ENCODE peak calls at places on chromosomes 5 and 9, in eight cellular contexts. A is spleen, K is esophagus muscularis mucosa, Q is IMR-90, W is transverse colon, N is erythroblast, U is uterus, I is NB4. H is an unnamed sample.

GRCh38 chr5:59027145-59027907 is 444.5 kb downstream of the RAB3C start:
- DNase-seq in A (no peak), Q (no peak), U (no peak), I (no peak), K (no peak), W (no peak), N (no peak), H (no peak)

GRCh38 chr9:126671381-126671831 is 57.7 kb downstream of the LMX1B start:
- DNase-seq in U (no peak), A (no peak), N (no peak), I (no peak), Q (no peak), K (no peak), W (no peak), H (no peak)

GRCh38 chr9:114409842-114410241 is 22.1 kb upstream of the AKNA start:
- DNase-seq in N (no peak), W (no peak), A (no peak), I (no peak), U (no peak), Q (no peak), K (no peak), H (no peak)

GRCh38 chr5:368162-369084 is 46.9 kb downstream of the AHRR start:
- DNase-seq in K (peak), W (peak), U (no peak), N (no peak), I (peak), Q (peak), A (peak), H (no peak)

GRCh38 chr9:74573792-74574191 is 76.7 kb downstream of the RORB start:
- DNase-seq in W (no peak), N (no peak), K (no peak), U (no peak), Q (no peak), A (no peak), I (peak), H (no peak)

GRCh38 chr5:88188458-88189132 is 80.0 kb downstream of the TMEM161B start:
- DNase-seq in I (peak), A (no peak), Q (no peak), N (peak), W (no peak), K (no peak), U (no peak), H (no peak)

GRCh38 chr9:135216236-135216635 is 128.8 kb downstream of the OLFM1 start:
- DNase-seq in U (no peak), I (no peak), Q (no peak), A (peak), K (no peak), N (no peak), W (no peak), H (no peak)

GRCh38 chr9:107667700-107668099 is 178.1 kb upstream of the KLF4 start:
- DNase-seq in K (no peak), N (no peak), U (peak), Q (no peak), W (no peak), A (no peak), I (no peak), H (no peak)

GRCh38 chr5:169097374-169097831 is 203.5 kb downstream of the SLIT3 start:
- DNase-seq in K (no peak), A (no peak), W (no peak), U (no peak), N (no peak), I (no peak), Q (peak), H (no peak)

GRCh38 chr5:756171-756570 is 28.4 kb downstream of the ZDHHC11B start:
- DNase-seq in Q (no peak), N (no peak), U (peak), K (no peak), I (no peak), W (no peak), A (no peak), H (no peak)

GRCh38 chr5:56640763-56641406 is 174.5 kb upstream of the MAP3K1 start:
- DNase-seq in K (no peak), U (no peak), I (peak), W (peak), N (no peak), A (peak), Q (no peak), H (no peak)

GRCh38 chr5:16791036-16791705 is 144.9 kb downstream of the MYO10 start:
- DNase-seq in U (no peak), N (peak), I (peak), A (no peak), W (no peak), Q (peak), K (no peak), H (peak)

GRCh38 chr5:133155326-133155969 is 103.6 kb downstream of the HSPA4 start:
- DNase-seq in N (peak), A (no peak), W (no peak), Q (no peak), U (no peak), I (no peak), K (no peak), H (no peak)

GRCh38 chr9:128120061-128120740 is 7.3 kb downstream of the PTGES2 start:
- DNase-seq in K (no peak), A (peak), W (peak), Q (no peak), U (peak), N (no peak), I (no peak), H (no peak)

GRCh38 chr9:30932226-30932625 is 1452.2 kb upstream of the ACO1 start:
- DNase-seq in K (no peak), Q (no peak), N (no peak), W (no peak), A (no peak), I (no peak), U (no peak), H (peak)

GRCh38 chr5:107388111-107388861 is 282.5 kb downstream of the EFNA5 start:
- DNase-seq in U (no peak), A (no peak), I (peak), N (no peak), Q (peak), K (no peak), W (no peak), H (no peak)

GRCh38 chr9:135087489-135087791 is at the start of gene OLFM1:
- DNase-seq in Q (peak), A (no peak), U (peak), I (no peak), W (peak), N (peak), K (no peak), H (peak)

GRCh38 chr9:125141751-125142150 is 1.6 kb downstream of the SCAI start:
- DNase-seq in A (no peak), U (no peak), N (no peak), W (no peak), I (no peak), K (no peak), Q (no peak), H (no peak)

GRCh38 chr9:113005777-113006176 is 6.2 kb downstream of the ZNF883 start:
- DNase-seq in I (no peak), K (no peak), Q (no peak), A (no peak), N (no peak), W (no peak), U (no peak), H (no peak)

GRCh38 chr5:33257807-33258491 is 182.8 kb upstream of the TARS1 start:
- DNase-seq in U (no peak), I (peak), N (no peak), K (no peak), A (no peak), Q (peak), W (no peak), H (peak)

GRCh38 chr9:92308893-92309292 is 15.4 kb upstream of the IARS1 start:
- DNase-seq in U (no peak), Q (peak), A (no peak), N (no peak), K (no peak), W (no peak), I (no peak), H (no peak)

GRCh38 chr5:31502506-31502905 is 29.4 kb downstream of the DROSHA start:
- DNase-seq in Q (peak), W (no peak), K (no peak), U (no peak), A (no peak), N (no peak), I (no peak), H (no peak)

GRCh38 chr9:94887721-94888120 is 161.2 kb downstream of the AOPEP start:
- DNase-seq in I (no peak), U (no peak), Q (no peak), A (no peak), W (no peak), K (no peak), N (no peak), H (no peak)

GRCh38 chr5:38420691-38421395 is 135.6 kb downstream of the LIFR start:
- DNase-seq in U (peak), N (peak), A (no peak), K (no peak), W (peak), I (peak), Q (peak), H (peak)

GRCh38 chr9:127662617-127663016 is 44.2 kb upstream of the CFAP157 start:
- DNase-seq in K (no peak), I (no peak), N (no peak), U (no peak), W (no peak), A (no peak), Q (no peak), H (no peak)

GRCh38 chr5:56685503-56686217 is 129.7 kb upstream of the MAP3K1 start:
- DNase-seq in Q (peak), U (no peak), A (no peak), I (no peak), N (no peak), K (no peak), W (no peak), H (no peak)

GRCh38 chr5:45399041-45399440 is 297.1 kb downstream of the HCN1 start:
- DNase-seq in I (peak), A (no peak), U (no peak), N (no peak), K (no peak), Q (no peak), W (no peak), H (no peak)
- TF ChIP-seq POLR2A in I (no peak), A (no peak), U (no peak), N (no peak), K (no peak), Q (no peak), W (no peak), H (no peak)

GRCh38 chr5:53109436-53110127 is at the start of gene MOCS2:
- DNase-seq in N (peak), I (peak), Q (peak), U (peak), K (peak), W (peak), A (peak), H (peak)
- TF ChIP-seq POLR2A in N (peak), I (peak), Q (peak), U (peak), K (peak), W (peak), A (no peak), H (peak)

DNA sequence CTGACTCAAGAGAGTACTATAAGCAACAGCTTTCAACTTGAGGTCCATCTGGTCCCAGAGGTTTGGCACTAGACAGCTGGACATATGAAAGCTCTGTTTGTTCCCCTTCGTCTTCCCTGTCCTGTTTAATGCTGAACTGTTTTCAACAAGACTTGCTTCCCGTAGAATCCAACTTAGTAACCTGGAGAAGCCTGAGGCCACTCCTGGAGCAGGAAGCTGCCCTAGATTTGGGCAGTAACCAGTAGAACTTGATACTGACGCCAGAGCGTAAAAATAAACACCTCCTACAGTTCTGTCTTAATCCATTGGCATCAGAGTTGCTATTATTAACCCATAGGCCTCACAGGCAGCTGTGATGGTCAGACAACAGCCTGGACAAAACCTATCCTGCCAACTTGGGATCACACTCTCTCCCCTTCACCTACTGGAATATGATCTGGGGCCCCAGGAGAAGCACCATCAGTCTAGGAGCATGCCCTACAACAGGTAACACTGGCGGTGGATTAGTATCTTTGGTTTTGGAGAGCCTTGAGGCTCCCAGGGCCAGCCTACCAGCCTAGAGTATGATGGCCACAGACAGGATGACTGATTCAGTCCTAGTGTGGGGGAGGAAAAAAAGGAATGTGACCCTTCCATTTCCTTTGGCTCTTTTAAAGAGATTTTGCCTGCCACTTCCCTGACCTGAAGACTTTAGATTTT is 29.2 kb downstream of the RUSC2 start:
- DNase-seq in K (no peak), W (no peak), Q (peak), U (no peak), A (no peak), I (no peak), N (no peak), H (no peak)
- TF ChIP-seq POLR2A in K (no peak), W (no peak), Q (peak), U (no peak), A (no peak), I (no peak), N (no peak), H (no peak)

GRCh38 chr5:95959964-95960801 is 1.5 kb downstream of the ELL2 start:
- DNase-seq in A (no peak), I (peak), N (peak), W (peak), Q (peak), U (no peak), K (no peak), H (no peak)
- TF ChIP-seq POLR2A in A (no peak), I (no peak), N (peak), W (no peak), Q (no peak), U (no peak), K (no peak), H (no peak)

GRCh38 chr5:65978251-65978650 is 51.9 kb downstream of the ERBIN start:
- DNase-seq in N (no peak), U (no peak), A (no peak), W (no peak), Q (no peak), I (no peak), K (no peak), H (no peak)
- TF ChIP-seq POLR2A in N (no peak), U (no peak), A (no peak), W (no peak), Q (no peak), I (no peak), K (no peak), H (no peak)